ENCODE peak calls at places on chromosomes 13 and 19, in four cellular contexts. Y is endothelial cell of umbilical vein; R is activated B cell treated with CpG ODN at 0.5 μM for 24 hours; F is activated naive CD8-positive, alpha-beta T cell treated with anti-CD3 and anti-CD28 coated beads for 36 hours. K is an unnamed sample.

GRCh38 chr19:18418034-18418724 is 1.0 kb upstream of the SSBP4 start:
- DNase-seq in F (no peak), R (no peak), Y (no peak), K (no peak)

GRCh38 chr19:48480151-48480475 is 10.9 kb downstream of the CYTH2 start:
- DNase-seq in R (no peak), Y (peak), F (peak), K (no peak)

GRCh38 chr19:16943942-16944625 is 55.3 kb downstream of the F2RL3 start:
- DNase-seq in F (no peak), Y (no peak), R (no peak), K (no peak)

GRCh38 chr19:52695996-52696395 is 38.8 kb downstream of the ZNF611 start:
- DNase-seq in F (no peak), Y (no peak), R (no peak), K (no peak)

GRCh38 chr19:33465834-33466233 is 55.8 kb downstream of the PEPD start:
- DNase-seq in Y (no peak), R (no peak), F (no peak), K (no peak)

GRCh38 chr13:112341976-112342735 is 34.0 kb upstream of the SPACA7 start:
- DNase-seq in F (no peak), Y (no peak), R (no peak), K (no peak)

GRCh38 chr13:35164324-35164932 is 222.4 kb downstream of the NBEA start:
- DNase-seq in F (no peak), Y (peak), R (no peak), K (peak)

GRCh38 chr13:89628567-89628966 is 1718.9 kb upstream of the MIR17HG start:
- DNase-seq in Y (no peak), F (no peak), R (no peak), K (no peak)

GRCh38 chr13:59689057-59689456 is 474.7 kb downstream of the DIAPH3 start:
- DNase-seq in Y (no peak), F (no peak), R (no peak), K (no peak)

GRCh38 chr19:5060591-5061339 is 91.9 kb downstream of the KDM4B start:
- DNase-seq in Y (no peak), R (no peak), F (no peak), K (no peak)

GRCh38 chr19:51305479-51305878 is 6.0 kb upstream of the IGLON5 start:
- DNase-seq in Y (no peak), F (no peak), R (no peak), K (no peak)

GRCh38 chr13:25677956-25678355 is 306.2 kb downstream of the ATP8A2 start:
- DNase-seq in R (no peak), F (no peak), Y (no peak), K (no peak)

GRCh38 chr19:38247734-38248268 is 8.4 kb downstream of the PPP1R14A start:
- DNase-seq in F (no peak), Y (no peak), R (no peak), K (no peak)

K was measured in A549.